ENCODE peak calls at places on chromosomes 5 and 9, in eight cellular contexts. One of them, this sample, is unnamed. For H3K36me3, the result is how much of the 10 kb centered on the place peaks cover.

GRCh38 chr9:92378825-92379535 is 25.4 kb downstream of the OGN start:
- DNase-seq in GM23248: peak
- DNase-seq in PC-3: no peak
- DNase-seq in naive thymus-derived CD4-positive, alpha-beta T cell: no peak
- DNase-seq in brain microvascular endothelial cell: peak
- DNase-seq in IMR-90: peak
- DNase-seq in effector memory CD4-positive, alpha-beta T cell: no peak
- DNase-seq in WERI-Rb-1: no peak
- DNase-seq in this sample: no peak

GRCh38 chr5:66554211-66554610 is 42.0 kb upstream of the MAST4 start:
- DNase-seq in GM23248: peak
- DNase-seq in PC-3: peak
- DNase-seq in naive thymus-derived CD4-positive, alpha-beta T cell: no peak
- DNase-seq in brain microvascular endothelial cell: peak
- DNase-seq in IMR-90: no peak
- DNase-seq in effector memory CD4-positive, alpha-beta T cell: no peak
- DNase-seq in WERI-Rb-1: no peak
- DNase-seq in this sample: peak

GRCh38 chr5:82159014-82159413 is 119.1 kb downstream of the RPS23 start:
- DNase-seq in GM23248: peak
- DNase-seq in PC-3: peak
- DNase-seq in naive thymus-derived CD4-positive, alpha-beta T cell: no peak
- DNase-seq in brain microvascular endothelial cell: peak
- DNase-seq in IMR-90: peak
- DNase-seq in effector memory CD4-positive, alpha-beta T cell: no peak
- DNase-seq in WERI-Rb-1: no peak
- DNase-seq in this sample: no peak

GRCh38 chr5:137374110-137374853 is 124.8 kb downstream of the SPOCK1 start:
- DNase-seq in GM23248: no peak
- DNase-seq in PC-3: peak
- DNase-seq in naive thymus-derived CD4-positive, alpha-beta T cell: no peak
- DNase-seq in brain microvascular endothelial cell: no peak
- DNase-seq in IMR-90: no peak
- DNase-seq in effector memory CD4-positive, alpha-beta T cell: no peak
- DNase-seq in WERI-Rb-1: no peak
- DNase-seq in this sample: no peak

GRCh38 chr5:97554992-97555981 is 372.2 kb upstream of the RIOK2 start:
- DNase-seq in GM23248: peak
- DNase-seq in PC-3: no peak
- DNase-seq in naive thymus-derived CD4-positive, alpha-beta T cell: no peak
- DNase-seq in brain microvascular endothelial cell: peak
- DNase-seq in IMR-90: peak
- DNase-seq in effector memory CD4-positive, alpha-beta T cell: no peak
- DNase-seq in WERI-Rb-1: no peak
- DNase-seq in this sample: no peak

GRCh38 chr5:149728303-149728702 is 1.8 kb upstream of the PPARGC1B start:
- DNase-seq in GM23248: peak
- DNase-seq in PC-3: no peak
- DNase-seq in naive thymus-derived CD4-positive, alpha-beta T cell: no peak
- DNase-seq in brain microvascular endothelial cell: no peak
- DNase-seq in IMR-90: no peak
- DNase-seq in effector memory CD4-positive, alpha-beta T cell: no peak
- DNase-seq in WERI-Rb-1: no peak
- DNase-seq in this sample: no peak

GRCh38 chr5:182126-182525 is 9.2 kb upstream of the LRRC14B start:
- DNase-seq in GM23248: no peak
- DNase-seq in PC-3: no peak
- DNase-seq in naive thymus-derived CD4-positive, alpha-beta T cell: no peak
- DNase-seq in brain microvascular endothelial cell: no peak
- DNase-seq in IMR-90: no peak
- DNase-seq in effector memory CD4-positive, alpha-beta T cell: no peak
- DNase-seq in WERI-Rb-1: no peak
- DNase-seq in this sample: no peak

GRCh38 chr9:89386797-89387196 is 68.5 kb downstream of the SECISBP2 start:
- DNase-seq in GM23248: no peak
- DNase-seq in PC-3: no peak
- DNase-seq in naive thymus-derived CD4-positive, alpha-beta T cell: no peak
- DNase-seq in brain microvascular endothelial cell: no peak
- DNase-seq in IMR-90: no peak
- DNase-seq in effector memory CD4-positive, alpha-beta T cell: no peak
- DNase-seq in WERI-Rb-1: no peak
- DNase-seq in this sample: no peak

GRCh38 chr9:118028225-118028624 is 324.0 kb downstream of the TLR4 start:
- DNase-seq in GM23248: no peak
- DNase-seq in PC-3: no peak
- DNase-seq in naive thymus-derived CD4-positive, alpha-beta T cell: no peak
- DNase-seq in brain microvascular endothelial cell: no peak
- DNase-seq in IMR-90: no peak
- DNase-seq in effector memory CD4-positive, alpha-beta T cell: no peak
- DNase-seq in WERI-Rb-1: no peak
- DNase-seq in this sample: no peak

GRCh38 chr5:125609011-125609410 is 814.2 kb upstream of the GRAMD2B start:
- DNase-seq in GM23248: no peak
- DNase-seq in PC-3: no peak
- DNase-seq in naive thymus-derived CD4-positive, alpha-beta T cell: no peak
- DNase-seq in brain microvascular endothelial cell: no peak
- DNase-seq in IMR-90: no peak
- DNase-seq in effector memory CD4-positive, alpha-beta T cell: no peak
- DNase-seq in WERI-Rb-1: no peak
- DNase-seq in this sample: no peak

GRCh38 chr9:130325921-130326320 is 60.4 kb downstream of the HMCN2 start:
- DNase-seq in GM23248: no peak
- DNase-seq in PC-3: no peak
- DNase-seq in naive thymus-derived CD4-positive, alpha-beta T cell: no peak
- DNase-seq in brain microvascular endothelial cell: no peak
- DNase-seq in IMR-90: no peak
- DNase-seq in effector memory CD4-positive, alpha-beta T cell: no peak
- DNase-seq in WERI-Rb-1: no peak
- DNase-seq in this sample: no peak

GRCh38 chr9:136626066-136626725 is 36.5 kb upstream of the EGFL7 start:
- DNase-seq in GM23248: no peak
- DNase-seq in PC-3: no peak
- DNase-seq in naive thymus-derived CD4-positive, alpha-beta T cell: no peak
- DNase-seq in brain microvascular endothelial cell: no peak
- DNase-seq in IMR-90: no peak
- DNase-seq in effector memory CD4-positive, alpha-beta T cell: no peak
- DNase-seq in WERI-Rb-1: peak
- DNase-seq in this sample: no peak

GRCh38 chr5:168851902-168852321 is 272.7 kb upstream of the PANK3 start:
- DNase-seq in GM23248: no peak
- DNase-seq in PC-3: peak
- DNase-seq in naive thymus-derived CD4-positive, alpha-beta T cell: no peak
- DNase-seq in brain microvascular endothelial cell: peak
- DNase-seq in IMR-90: no peak
- DNase-seq in effector memory CD4-positive, alpha-beta T cell: no peak
- DNase-seq in WERI-Rb-1: no peak
- DNase-seq in this sample: no peak

DNA sequence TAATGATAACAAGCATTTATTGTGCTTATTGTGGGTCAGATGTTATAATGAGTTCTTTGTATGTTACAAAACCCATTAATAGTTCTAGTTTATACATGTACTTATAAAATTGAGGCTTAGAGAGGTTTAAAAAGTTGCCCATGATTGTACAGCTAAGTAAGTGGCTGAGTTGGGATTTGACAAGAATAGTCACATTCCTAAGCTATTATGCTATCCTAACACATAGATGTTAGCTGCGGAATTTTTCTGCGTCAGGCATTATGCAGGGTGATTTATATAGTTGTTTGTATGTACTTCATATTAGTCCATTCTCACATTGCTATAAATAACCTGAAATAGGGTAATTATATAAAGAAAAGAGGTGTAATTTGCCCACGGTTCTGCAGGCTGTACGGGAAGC is 12.5 kb downstream of the COMMD10 start:
- DNase-seq in GM23248: no peak
- DNase-seq in PC-3: no peak
- DNase-seq in naive thymus-derived CD4-positive, alpha-beta T cell: no peak
- DNase-seq in brain microvascular endothelial cell: peak
- DNase-seq in IMR-90: no peak
- DNase-seq in effector memory CD4-positive, alpha-beta T cell: no peak
- DNase-seq in WERI-Rb-1: no peak
- DNase-seq in this sample: no peak
- H3K36me3 ChIP-seq in GM23248: under half
- H3K36me3 ChIP-seq in PC-3: under half
- H3K36me3 ChIP-seq in naive thymus-derived CD4-positive, alpha-beta T cell: under half
- H3K36me3 ChIP-seq in brain microvascular endothelial cell: under half
- H3K36me3 ChIP-seq in IMR-90: under half
- H3K36me3 ChIP-seq in effector memory CD4-positive, alpha-beta T cell: under half
- H3K36me3 ChIP-seq in WERI-Rb-1: under half
- H3K36me3 ChIP-seq in this sample: under half

DNA sequence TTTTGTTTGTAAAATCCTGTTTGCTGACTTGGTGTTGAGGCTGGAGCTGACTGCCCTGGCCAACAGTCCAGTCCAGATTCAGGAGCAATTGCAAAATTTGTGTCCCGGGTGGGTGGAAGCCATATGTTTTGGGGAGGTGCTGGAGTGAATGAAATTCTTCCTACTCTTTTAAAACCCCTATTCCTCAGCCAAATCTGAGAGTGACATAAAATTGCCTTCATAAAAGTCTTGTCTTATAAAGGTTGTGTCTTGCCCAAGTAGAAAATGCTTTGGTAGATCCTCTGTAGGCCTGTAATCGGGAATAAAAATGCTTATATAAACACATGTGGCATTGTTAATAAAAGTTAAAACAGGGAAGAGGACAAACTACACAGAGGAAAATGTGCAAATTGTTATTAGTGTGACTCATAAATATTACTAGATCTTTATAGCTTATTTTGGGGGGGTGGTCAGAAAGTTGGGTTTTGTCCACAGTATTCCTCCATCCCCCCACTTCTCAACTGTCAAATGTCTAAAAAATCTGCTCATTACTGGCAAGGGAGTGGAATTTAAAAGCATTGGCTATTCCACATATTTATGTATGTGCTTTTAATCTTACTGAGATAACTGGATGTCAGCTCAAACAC is 45.6 kb downstream of the NNT start:
- DNase-seq in GM23248: peak
- DNase-seq in PC-3: no peak
- DNase-seq in naive thymus-derived CD4-positive, alpha-beta T cell: no peak
- DNase-seq in brain microvascular endothelial cell: no peak
- DNase-seq in IMR-90: peak
- DNase-seq in effector memory CD4-positive, alpha-beta T cell: no peak
- DNase-seq in WERI-Rb-1: no peak
- DNase-seq in this sample: no peak
- H3K4me3 ChIP-seq in GM23248: no peak
- H3K4me3 ChIP-seq in PC-3: no peak
- H3K4me3 ChIP-seq in naive thymus-derived CD4-positive, alpha-beta T cell: no peak
- H3K4me3 ChIP-seq in brain microvascular endothelial cell: no peak
- H3K4me3 ChIP-seq in IMR-90: no peak
- H3K4me3 ChIP-seq in effector memory CD4-positive, alpha-beta T cell: no peak
- H3K4me3 ChIP-seq in WERI-Rb-1: no peak
- H3K4me3 ChIP-seq in this sample: no peak

GRCh38 chr5:110757118-110757729 is 18.4 kb downstream of the SLC25A46 start:
- DNase-seq in GM23248: peak
- DNase-seq in PC-3: peak
- DNase-seq in naive thymus-derived CD4-positive, alpha-beta T cell: peak
- DNase-seq in brain microvascular endothelial cell: peak
- DNase-seq in IMR-90: peak
- DNase-seq in effector memory CD4-positive, alpha-beta T cell: no peak
- DNase-seq in WERI-Rb-1: peak
- DNase-seq in this sample: no peak
- H3K36me3 ChIP-seq in GM23248: under half
- H3K36me3 ChIP-seq in PC-3: under half
- H3K36me3 ChIP-seq in naive thymus-derived CD4-positive, alpha-beta T cell: under half
- H3K36me3 ChIP-seq in brain microvascular endothelial cell: under half
- H3K36me3 ChIP-seq in IMR-90: under half
- H3K36me3 ChIP-seq in effector memory CD4-positive, alpha-beta T cell: under half
- H3K36me3 ChIP-seq in WERI-Rb-1: under half
- H3K36me3 ChIP-seq in this sample: under half

DNA sequence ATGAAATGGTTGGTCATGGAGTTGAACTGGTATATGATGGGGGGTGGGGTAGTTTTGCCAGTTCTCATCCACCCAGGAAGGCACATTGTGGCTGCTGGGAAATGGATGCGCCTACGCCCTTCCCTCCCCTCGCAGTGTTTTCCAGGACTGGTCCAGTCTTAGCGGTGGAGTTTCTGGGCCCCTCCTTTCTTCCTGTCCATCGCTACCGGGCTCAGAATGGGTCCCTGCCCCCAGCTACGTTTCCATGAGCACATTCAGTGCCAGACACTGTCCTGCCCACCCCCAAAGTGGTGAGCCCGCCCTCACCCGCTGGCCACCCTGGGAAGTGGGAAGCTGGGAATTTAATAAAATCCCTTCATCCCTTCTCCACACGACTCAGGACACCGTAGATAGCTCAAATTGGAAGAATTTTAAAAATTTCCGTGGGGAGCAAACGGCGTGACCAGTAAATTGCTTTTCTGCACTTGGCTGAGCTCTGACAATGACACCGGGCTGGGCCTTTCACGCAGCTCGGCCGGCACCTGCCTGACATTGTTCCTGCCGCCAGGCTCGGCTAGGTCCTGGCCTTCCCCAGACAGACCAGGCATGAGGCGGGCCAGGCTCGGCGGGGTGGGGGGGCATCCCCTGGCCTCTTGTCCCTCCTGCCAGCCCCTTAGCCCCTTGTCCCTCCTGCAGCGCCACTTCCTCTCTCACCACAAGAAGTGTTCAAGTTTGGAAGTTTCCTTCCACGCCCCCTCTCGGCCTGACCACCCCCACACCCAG is 3.6 kb downstream of the FGF18 start:
- DNase-seq in GM23248: no peak
- DNase-seq in PC-3: no peak
- DNase-seq in naive thymus-derived CD4-positive, alpha-beta T cell: no peak
- DNase-seq in brain microvascular endothelial cell: no peak
- DNase-seq in IMR-90: no peak
- DNase-seq in effector memory CD4-positive, alpha-beta T cell: no peak
- DNase-seq in WERI-Rb-1: no peak
- DNase-seq in this sample: no peak
- H3K4me3 ChIP-seq in GM23248: no peak
- H3K4me3 ChIP-seq in PC-3: no peak
- H3K4me3 ChIP-seq in naive thymus-derived CD4-positive, alpha-beta T cell: no peak
- H3K4me3 ChIP-seq in brain microvascular endothelial cell: no peak
- H3K4me3 ChIP-seq in IMR-90: no peak
- H3K4me3 ChIP-seq in effector memory CD4-positive, alpha-beta T cell: no peak
- H3K4me3 ChIP-seq in WERI-Rb-1: no peak
- H3K4me3 ChIP-seq in this sample: no peak

DNA sequence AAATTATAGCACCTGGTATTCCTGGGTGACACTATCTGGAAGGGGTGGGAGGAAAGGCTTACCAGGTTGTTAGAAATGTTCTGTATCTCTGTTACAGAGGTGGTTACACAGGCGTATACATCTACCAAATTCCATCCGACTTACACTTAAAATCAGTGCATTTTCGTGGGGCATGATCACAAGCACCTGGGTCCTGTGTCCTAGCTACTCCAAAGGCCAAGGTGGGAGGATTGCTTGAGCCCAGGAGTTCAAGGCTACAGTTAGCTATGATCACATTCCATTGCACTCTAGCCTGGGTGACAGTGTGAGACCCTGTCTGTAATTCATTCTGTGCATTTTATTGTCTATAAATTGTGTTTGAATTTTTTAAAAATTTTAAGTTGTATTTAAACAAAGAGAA is 118.2 kb upstream of the DMRT1 start:
- DNase-seq in GM23248: no peak
- DNase-seq in PC-3: no peak
- DNase-seq in naive thymus-derived CD4-positive, alpha-beta T cell: no peak
- DNase-seq in brain microvascular endothelial cell: no peak
- DNase-seq in IMR-90: no peak
- DNase-seq in effector memory CD4-positive, alpha-beta T cell: no peak
- DNase-seq in WERI-Rb-1: no peak
- DNase-seq in this sample: no peak
- H3K36me3 ChIP-seq in GM23248: under half
- H3K36me3 ChIP-seq in PC-3: under half
- H3K36me3 ChIP-seq in naive thymus-derived CD4-positive, alpha-beta T cell: under half
- H3K36me3 ChIP-seq in brain microvascular endothelial cell: under half
- H3K36me3 ChIP-seq in IMR-90: under half
- H3K36me3 ChIP-seq in effector memory CD4-positive, alpha-beta T cell: under half
- H3K36me3 ChIP-seq in WERI-Rb-1: under half
- H3K36me3 ChIP-seq in this sample: under half